ENCODE peak calls at places on chromosomes 5 and 9, in four cellular contexts. M is K562, F is HepG2, G is GM12878. J is an unnamed sample.

GRCh38 chr5:472076-472655 is 29.2 kb downstream of the EXOC3 start:
- DNase-seq in G (no peak), F (no peak), M (peak; percentile 51), J (no peak)

GRCh38 chr9:6415266-6415665 is 2.3 kb downstream of the UHRF2 start:
- DNase-seq in F (no peak), G (no peak), M (no peak), J (no peak)

GRCh38 chr5:104018299-104018698 is 455.7 kb upstream of the NUDT12 start:
- DNase-seq in G (no peak), M (no peak), F (no peak), J (no peak)

GRCh38 chr5:167587768-167588167 is 703.7 kb upstream of the WWC1 start:
- DNase-seq in F (peak; percentile 11), G (no peak), M (no peak), J (peak; percentile 54)

GRCh38 chr5:14204785-14205321 is 61.7 kb downstream of the TRIO start:
- DNase-seq in M (no peak), G (no peak), F (peak; percentile 64), J (no peak)

GRCh38 chr9:131404987-131405386 is 11.1 kb downstream of the PRRC2B start:
- DNase-seq in M (peak; percentile 10), G (no peak), F (no peak), J (no peak)

GRCh38 chr9:18314321-18314720 is 159.6 kb upstream of the ADAMTSL1 start:
- DNase-seq in M (no peak), F (no peak), G (no peak), J (no peak)

GRCh38 chr5:109837226-109837861 is 147.6 kb downstream of the MAN2A1 start:
- DNase-seq in F (no peak), M (no peak), G (no peak), J (no peak)

GRCh38 chr5:76641514-76642120 is 18.4 kb upstream of the F2RL2 start:
- DNase-seq in G (peak; percentile 15), F (peak; percentile 60), M (peak; percentile 62), J (peak; percentile 56)

GRCh38 chr9:113648586-113648985 is 185.1 kb downstream of the RGS3 start:
- DNase-seq in F (no peak), G (no peak), M (no peak), J (no peak)

GRCh38 chr9:136759001-136759400 is 958 bp upstream of the LCN8 start:
- DNase-seq in M (no peak), G (no peak), F (no peak), J (no peak)

DNA sequence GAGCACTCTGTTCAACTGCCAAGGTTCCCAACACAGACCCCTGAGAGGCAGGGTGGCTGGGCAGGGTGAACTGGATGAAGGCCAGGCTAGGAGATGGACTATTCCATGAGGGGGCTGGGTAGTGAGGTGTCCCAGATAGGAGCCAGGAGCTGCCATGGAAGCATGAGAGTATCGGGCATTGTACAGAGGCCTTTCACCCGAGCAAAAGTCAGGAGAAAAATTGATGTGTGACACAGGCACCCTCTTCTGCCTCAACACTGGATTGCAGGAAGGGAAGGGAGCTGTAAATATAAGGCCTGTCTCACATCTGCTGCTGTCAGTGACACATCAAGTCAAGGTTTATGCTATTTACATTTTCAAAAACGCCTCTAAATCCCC is 74.6 kb downstream of the UBAP1 start:
- DNase-seq in M (no peak), G (no peak), F (no peak), J (no peak)
- TF ChIP-seq BHLHE40 in M (no peak), G (no peak), F (no peak), J (no peak)

DNA sequence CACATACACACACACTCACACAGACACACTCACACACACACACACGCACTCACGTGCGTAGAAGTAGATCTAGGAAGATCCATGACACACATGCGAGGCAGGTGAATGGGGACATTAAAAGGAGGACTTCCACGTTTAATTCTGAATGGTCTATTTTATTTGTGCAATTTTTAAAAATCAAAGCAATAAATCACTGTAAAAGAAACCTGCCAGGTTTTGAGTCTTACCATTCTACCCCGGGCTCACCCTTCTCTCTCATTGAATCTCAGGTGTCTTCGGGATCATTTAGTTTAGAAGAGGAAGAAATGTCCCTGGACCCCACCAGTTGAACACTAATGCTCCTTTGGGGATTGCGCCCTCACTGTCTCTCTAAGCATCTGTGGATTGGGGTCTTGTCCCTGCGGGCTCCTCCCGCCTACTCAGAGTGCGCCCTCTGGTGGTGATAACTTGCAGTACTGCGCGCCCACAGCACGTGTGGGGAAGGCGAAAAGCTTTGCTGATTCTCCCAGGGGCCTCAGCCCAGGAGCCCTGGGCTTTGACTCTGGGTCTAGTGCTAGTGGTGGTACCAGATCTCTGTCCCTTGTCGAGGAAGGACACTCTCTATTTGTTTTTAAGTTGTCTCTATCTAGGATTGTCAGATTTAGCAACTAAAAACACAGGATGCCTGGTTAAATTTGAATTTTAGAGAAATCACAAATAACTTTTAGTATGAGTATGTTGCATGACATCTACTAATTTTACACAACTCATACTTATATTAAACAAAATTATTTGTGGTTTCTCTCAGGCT is 34.8 kb downstream of the BOD1 start:
- DNase-seq in F (peak; percentile 12), M (peak; percentile 82), G (no peak), J (peak; percentile 74)
- TF ChIP-seq FOXM1 in F (no peak), M (no peak), G (no peak), J (no peak)

GRCh38 chr9:123283048-123283408 is 14.6 kb upstream of the STRBP start:
- DNase-seq in F (no peak), M (no peak), G (no peak), J (no peak)

GRCh38 chr9:123281659-123282342 is 13.4 kb upstream of the STRBP start:
- DNase-seq in G (no peak), M (no peak), F (no peak), J (no peak)

GRCh38 chr9:123284658-123285057 is 16.3 kb upstream of the STRBP start:
- DNase-seq in F (no peak), G (no peak), M (no peak), J (no peak)

GRCh38 chr9:123283455-123283854 is 15.1 kb upstream of the STRBP start:
- DNase-seq in M (no peak), G (no peak), F (no peak), J (no peak)

DNA sequence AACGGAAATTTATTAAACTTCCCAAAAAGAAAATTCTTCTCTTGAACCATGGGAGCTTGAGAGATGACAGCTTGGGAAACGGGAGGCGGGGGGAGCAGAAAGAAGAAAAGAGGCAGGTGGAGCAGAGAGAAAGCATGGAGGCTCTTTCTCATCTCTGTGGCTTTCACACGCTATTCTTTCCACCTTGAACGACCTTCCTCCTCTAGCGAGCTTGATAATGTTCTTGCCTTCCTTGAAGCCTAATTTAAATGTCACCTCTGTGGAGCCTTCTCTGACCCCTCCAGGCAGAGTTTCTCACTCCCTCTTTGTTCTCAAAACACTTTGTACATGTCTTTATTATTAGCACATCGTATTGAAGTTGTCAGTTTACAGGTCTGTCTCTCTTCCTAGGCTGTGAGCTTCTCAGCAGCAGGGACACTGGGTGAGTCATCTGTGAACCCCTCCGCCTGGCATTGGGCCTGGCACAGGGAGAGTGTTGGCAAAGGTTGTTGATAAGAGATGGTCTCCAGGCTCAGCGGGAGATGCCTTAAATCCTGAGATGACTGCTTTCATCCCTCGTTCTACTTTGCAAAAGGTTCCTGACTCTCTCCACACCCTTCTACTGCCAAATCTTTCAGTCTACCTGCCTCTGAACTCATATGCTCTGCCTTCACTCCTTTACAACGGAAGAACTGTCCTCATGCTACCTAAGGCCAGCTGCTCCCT is 14.1 kb upstream of the STRBP start:
- DNase-seq in F (no peak), G (no peak), M (no peak), J (no peak)
- TF ChIP-seq BHLHE40 in F (no peak), G (no peak), M (no peak), J (no peak)

GRCh38 chr9:133854048-133854447 is 115.9 kb upstream of the SARDH start:
- DNase-seq in M (no peak), F (no peak), G (no peak), J (no peak)

GRCh38 chr9:133854785-133855184 is 116.6 kb upstream of the SARDH start:
- DNase-seq in G (no peak), M (no peak), F (no peak), J (no peak)

GRCh38 chr9:133857639-133858038 is 119.5 kb upstream of the SARDH start:
- DNase-seq in M (no peak), G (no peak), F (no peak), J (no peak)

GRCh38 chr9:133856798-133857197 is 118.6 kb upstream of the SARDH start:
- DNase-seq in F (no peak), M (no peak), G (no peak), J (no peak)

DNA sequence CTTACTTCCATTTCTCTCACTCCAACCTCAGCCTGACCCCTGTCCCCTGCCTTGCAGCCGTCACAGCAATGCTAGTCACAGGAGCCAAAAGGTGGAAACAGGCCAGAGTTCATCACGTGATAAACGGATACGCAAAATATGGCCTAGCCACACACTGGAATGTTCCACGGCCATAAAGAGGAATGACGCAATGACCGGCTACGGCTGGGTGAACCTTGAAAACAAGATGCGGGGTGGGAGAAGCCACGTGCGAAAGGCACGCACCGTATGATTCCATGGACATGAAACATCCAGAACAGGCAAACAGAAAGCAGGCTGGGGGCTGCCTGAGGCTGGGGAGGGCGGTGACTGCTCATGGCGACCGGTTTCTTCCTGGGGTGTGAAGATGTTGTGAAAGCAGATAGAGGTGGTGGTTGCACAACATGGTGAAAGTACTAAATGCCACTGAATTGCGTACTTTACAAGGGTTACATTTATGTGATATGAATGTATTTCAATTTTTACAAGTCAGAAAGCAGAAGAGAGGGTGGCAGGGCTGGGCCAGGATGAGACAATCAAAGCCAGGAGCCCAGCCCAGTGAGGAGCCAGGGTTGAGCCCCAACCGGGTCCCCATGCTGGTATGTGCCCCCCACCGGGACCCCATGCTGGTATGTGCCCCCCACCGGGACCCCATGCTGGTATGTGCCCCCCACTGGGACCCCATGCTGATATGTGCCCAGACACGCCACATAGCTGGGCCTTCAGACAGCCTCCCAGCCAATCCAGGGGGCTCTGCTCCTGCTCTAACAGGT is 117.8 kb upstream of the SARDH start:
- DNase-seq in M (no peak), G (no peak), F (peak; percentile 44), J (no peak)
- TF ChIP-seq FOXM1 in M (no peak), G (no peak), F (no peak), J (no peak)

GRCh38 chr5:37133939-37134338 is 115.2 kb downstream of the CPLANE1 start:
- DNase-seq in F (no peak), G (no peak), M (no peak), J (no peak)
- TF ChIP-seq BHLHE40 in F (no peak), G (no peak), M (no peak), J (no peak)

GRCh38 chr5:139655727-139656271 is 7.7 kb downstream of the CXXC5 start:
- DNase-seq in F (peak; percentile 76), M (no peak), G (no peak), J (no peak)

GRCh38 chr5:139653616-139654015 is 5.5 kb downstream of the CXXC5 start:
- DNase-seq in G (no peak), M (no peak), F (no peak), J (no peak)

GRCh38 chr5:139652788-139653241 is 4.7 kb downstream of the CXXC5 start:
- DNase-seq in F (no peak), G (no peak), M (no peak), J (no peak)

GRCh38 chr5:139654464-139654863 is 6.3 kb downstream of the CXXC5 start:
- DNase-seq in M (no peak), G (no peak), F (no peak), J (no peak)

GRCh38 chr5:139654875-139655491 is 6.8 kb downstream of the CXXC5 start:
- DNase-seq in G (no peak), M (no peak), F (no peak), J (no peak)
- TF ChIP-seq FOXM1 in G (no peak), M (no peak), F (no peak), J (no peak)

GRCh38 chr5:43007911-43008368 is 32.2 kb downstream of the ANXA2R start:
- DNase-seq in M (peak; percentile 79), F (peak; percentile 50), G (no peak), J (no peak)
- TF ChIP-seq BHLHE40 in M (no peak), F (no peak), G (no peak), J (no peak)